ENCODE peak calls at places on chromosomes 11 and 22, in five cellular contexts. S is upper lobe of right lung, H is heart left ventricle, T is HL-60, O is neural progenitor cell. X is an unnamed sample.

GRCh38 chr11:65538915-65539374 is 14.1 kb downstream of the SCYL1 start:
- DNase-seq in S (no peak), H (no peak), T (no peak), O (peak), X (no peak)

GRCh38 chr11:2612884-2613571 is 86.8 kb downstream of the KCNQ1OT1 start:
- DNase-seq in S (no peak), H (no peak), T (no peak), O (no peak), X (no peak)

GRCh38 chr11:68009391-68010000 is 631 bp upstream of the ALDH3B1 start:
- DNase-seq in S (peak), H (no peak), T (peak), O (no peak), X (no peak)

GRCh38 chr22:28015676-28016601 is 96.9 kb upstream of the PITPNB start:
- DNase-seq in S (peak), H (no peak), T (no peak), O (peak), X (peak)

GRCh38 chr11:43579171-43579918 is 101.2 kb upstream of the HSD17B12 start:
- DNase-seq in S (no peak), H (no peak), T (peak), O (peak), X (no peak)

GRCh38 chr11:10823152-10823579 is 14.4 kb upstream of the EIF4G2 start:
- DNase-seq in S (no peak), H (no peak), T (no peak), O (no peak), X (no peak)

GRCh38 chr22:22235564-22235963 is 9.0 kb upstream of the VPREB1 start:
- DNase-seq in S (no peak), H (no peak), T (peak), O (peak), X (no peak)

GRCh38 chr11:77073328-77074001 is 6.7 kb downstream of the CAPN5 start:
- DNase-seq in S (peak), H (peak), T (no peak), O (no peak), X (peak)

GRCh38 chr11:130037058-130037457 is 32.6 kb upstream of the APLP2 start:
- DNase-seq in S (no peak), H (no peak), T (no peak), O (no peak), X (peak)

GRCh38 chr11:36501236-36501635 is 8.8 kb downstream of the TRAF6 start:
- DNase-seq in S (no peak), H (no peak), T (no peak), O (no peak), X (no peak)

GRCh38 chr11:2590131-2590950 is 109.5 kb downstream of the KCNQ1OT1 start:
- DNase-seq in S (peak), H (no peak), T (no peak), O (no peak), X (no peak)

GRCh38 chr11:64226507-64227051 is 505 bp downstream of the NUDT22 start:
- DNase-seq in S (peak), H (peak), T (peak), O (no peak), X (no peak)

GRCh38 chr22:44628856-44629255 is 73.1 kb upstream of the PRR5 start:
- DNase-seq in S (peak), H (no peak), T (no peak), O (no peak), X (no peak)

GRCh38 chr22:44634426-44635321 is 67.3 kb upstream of the PRR5 start:
- DNase-seq in S (no peak), H (no peak), T (no peak), O (no peak), X (no peak)

GRCh38 chr22:44630826-44631225 is 71.2 kb upstream of the PRR5 start:
- DNase-seq in S (no peak), H (no peak), T (no peak), O (no peak), X (no peak)

GRCh38 chr22:44632823-44633478 is 69.1 kb upstream of the PRR5 start:
- DNase-seq in S (no peak), H (no peak), T (no peak), O (no peak), X (no peak)

DNA sequence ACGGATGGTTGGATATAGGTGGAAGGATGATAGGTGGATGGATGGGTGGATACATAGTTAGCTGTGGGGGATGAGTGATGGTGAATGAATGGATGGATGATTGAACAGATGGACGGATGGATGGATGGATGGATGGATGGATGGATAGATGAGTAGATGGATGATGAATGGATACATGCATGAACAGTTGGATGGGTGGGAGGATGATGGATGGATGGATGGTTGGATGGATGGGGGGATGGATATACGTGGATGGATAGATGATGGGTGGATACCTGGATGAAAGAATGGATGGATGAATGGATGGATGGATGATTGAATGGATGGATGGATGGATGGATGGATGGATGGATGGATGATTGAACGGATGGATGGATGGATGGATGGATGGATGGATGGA is 68.4 kb upstream of the PRR5 start:
- DNase-seq in S (no peak), H (no peak), T (no peak), O (no peak), X (no peak)
- H3K27ac ChIP-seq in S (no peak), H (no peak), T (no peak), O (no peak), X (no peak)

GRCh38 chr11:106421673-106422292 is 344.3 kb downstream of the AASDHPPT start:
- DNase-seq in S (no peak), H (no peak), T (no peak), O (peak), X (no peak)

GRCh38 chr11:106425819-106426218 is 348.4 kb downstream of the AASDHPPT start:
- DNase-seq in S (no peak), H (no peak), T (no peak), O (no peak), X (no peak)

GRCh38 chr11:106422585-106422984 is 345.1 kb downstream of the AASDHPPT start:
- DNase-seq in S (no peak), H (no peak), T (no peak), O (no peak), X (no peak)

GRCh38 chr11:106426696-106427095 is 349.2 kb downstream of the AASDHPPT start:
- DNase-seq in S (no peak), H (no peak), T (no peak), O (no peak), X (no peak)

GRCh38 chr11:106424111-106424510 is 346.6 kb downstream of the AASDHPPT start:
- DNase-seq in S (no peak), H (no peak), T (no peak), O (no peak), X (peak)
- H3K27ac ChIP-seq in S (no peak), H (no peak), T (no peak), O (no peak), X (peak)

DNA sequence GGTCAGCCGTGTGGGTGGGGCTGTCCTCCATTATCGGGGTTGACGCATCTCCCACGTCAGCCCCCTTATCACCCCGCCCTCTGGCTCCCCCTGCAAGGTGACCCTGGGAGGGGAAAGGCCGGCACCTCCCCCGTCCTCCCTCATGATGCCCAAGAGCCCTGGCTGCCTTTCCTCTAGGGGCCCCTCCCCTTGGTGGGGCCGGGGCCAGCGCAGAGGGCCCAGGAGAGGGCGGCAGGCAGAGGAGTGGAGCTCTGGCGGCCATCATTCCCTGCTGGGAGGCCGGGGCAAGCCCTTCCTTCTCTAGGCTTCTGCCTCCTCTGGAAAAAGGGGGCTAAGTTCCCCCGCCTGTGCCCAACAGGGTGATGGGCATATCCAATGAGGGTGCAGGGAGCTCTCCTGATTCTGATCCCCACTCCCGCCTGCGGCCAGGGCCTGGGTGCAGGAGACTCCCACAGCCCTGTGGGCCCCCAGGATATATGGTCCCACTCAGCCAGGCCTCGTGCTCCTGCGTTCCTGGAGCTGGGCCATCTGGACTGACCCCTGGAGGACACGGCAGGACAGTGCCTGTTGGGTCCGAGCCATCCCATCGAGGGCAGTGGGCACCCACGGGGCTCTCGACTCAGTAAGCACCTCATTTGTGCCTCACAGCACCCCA is 12.3 kb downstream of the MYRF start:
- DNase-seq in S (no peak), H (no peak), T (no peak), O (no peak), X (no peak)
- H3K27ac ChIP-seq in S (no peak), H (no peak), T (no peak), O (no peak), X (no peak)

GRCh38 chr11:19579957-19580356 is 132.7 kb upstream of the NAV2 start:
- DNase-seq in S (no peak), H (no peak), T (no peak), O (no peak), X (no peak)
- H3K27ac ChIP-seq in S (no peak), H (no peak), T (no peak), O (no peak), X (no peak)

GRCh38 chr11:70825893-70826540 is 426.4 kb downstream of the SHANK2 start:
- DNase-seq in S (no peak), H (no peak), T (no peak), O (no peak), X (no peak)

GRCh38 chr11:70826541-70826943 is 425.8 kb downstream of the SHANK2 start:
- DNase-seq in S (no peak), H (no peak), T (no peak), O (peak), X (no peak)

GRCh38 chr11:70824590-70825300 is 426.4 kb downstream of the CTTN start:
- DNase-seq in S (no peak), H (no peak), T (no peak), O (peak), X (no peak)

GRCh38 chr11:70828498-70829159 is 423.7 kb downstream of the SHANK2 start:
- DNase-seq in S (no peak), H (no peak), T (no peak), O (no peak), X (no peak)

GRCh38 chr11:70826950-70827349 is 425.4 kb downstream of the SHANK2 start:
- DNase-seq in S (no peak), H (no peak), T (no peak), O (no peak), X (no peak)
- H3K27ac ChIP-seq in S (no peak), H (no peak), T (no peak), O (peak), X (no peak)

GRCh38 chr11:47325271-47326041 is 27.0 kb downstream of the MYBPC3 start:
- DNase-seq in S (no peak), H (peak), T (no peak), O (no peak), X (no peak)
- H3K27ac ChIP-seq in S (no peak), H (no peak), T (no peak), O (no peak), X (no peak)

GRCh38 chr11:13462311-13462927 is 603 bp downstream of the BTBD10 start:
- DNase-seq in S (no peak), H (peak), T (peak), O (peak), X (peak)
- H3K27ac ChIP-seq in S (peak), H (peak), T (peak), O (peak), X (peak)